ENCODE peak calls at places on chromosomes 6 and 20, in eight cellular contexts. B is NCI-H187; T is brain microvascular endothelial cell; Z is right atrium auricular region; D is T-cell; K is activated CD8-positive, alpha-beta memory T cell treated with anti-CD3 and anti-CD28 coated beads for 4 hours; I is hepatic stellate cell; Y is aorta. O is an unnamed sample.

GRCh38 chr6:3534599-3534998 is 77.7 kb upstream of the SLC22A23 start:
- DNase-seq in B (no peak), T (peak), Z (no peak), D (no peak), K (no peak), I (no peak), Y (no peak), O (no peak)

GRCh38 chr6:113120214-113120576 is 737.0 kb upstream of the MARCKS start:
- DNase-seq in B (no peak), T (peak), Z (no peak), D (no peak), K (no peak), I (peak), Y (no peak), O (peak)

GRCh38 chr6:5086294-5086890 is 1.3 kb downstream of the PPP1R3G start:
- DNase-seq in B (no peak), T (no peak), Z (no peak), D (no peak), K (no peak), I (no peak), Y (no peak), O (no peak)

GRCh38 chr6:113018351-113019151 is 671.4 kb downstream of the RFPL4B start:
- DNase-seq in B (no peak), T (peak), Z (peak), D (no peak), K (no peak), I (peak), Y (no peak), O (peak)

GRCh38 chr6:146598785-146599405 is at the start of gene ADGB:
- DNase-seq in B (no peak), T (peak), Z (no peak), D (no peak), K (no peak), I (peak), Y (peak), O (peak)

GRCh38 chr6:138468320-138469015 is 30.8 kb downstream of the NHSL1 start:
- DNase-seq in B (no peak), T (peak), Z (no peak), D (no peak), K (no peak), I (no peak), Y (no peak), O (no peak)

GRCh38 chr20:1685304-1686052 is 27.9 kb upstream of the SIRPG start:
- DNase-seq in B (no peak), T (no peak), Z (peak), D (no peak), K (no peak), I (no peak), Y (no peak), O (no peak)

GRCh38 chr20:3674995-3675900 is 6.6 kb downstream of the ADAM33 start:
- DNase-seq in B (no peak), T (no peak), Z (no peak), D (no peak), K (no peak), I (no peak), Y (no peak), O (no peak)

GRCh38 chr6:39804666-39805065 is 12.5 kb downstream of the DAAM2 start:
- DNase-seq in B (no peak), T (peak), Z (no peak), D (no peak), K (no peak), I (no peak), Y (no peak), O (no peak)

GRCh38 chr6:139765825-139766285 is 391.4 kb upstream of the CITED2 start:
- DNase-seq in B (no peak), T (peak), Z (no peak), D (no peak), K (no peak), I (peak), Y (no peak), O (peak)

GRCh38 chr6:107435798-107436197 is 23.6 kb downstream of the PDSS2 start:
- DNase-seq in B (no peak), T (no peak), Z (no peak), D (no peak), K (no peak), I (no peak), Y (no peak), O (no peak)

GRCh38 chr6:18327621-18328548 is 59.3 kb upstream of the RNF144B start:
- DNase-seq in B (peak), T (no peak), Z (peak), D (no peak), K (no peak), I (no peak), Y (no peak), O (no peak)

GRCh38 chr6:53124131-53124800 is 24.4 kb downstream of the GCM1 start:
- DNase-seq in B (no peak), T (no peak), Z (no peak), D (no peak), K (no peak), I (no peak), Y (no peak), O (no peak)

GRCh38 chr20:12925214-12925755 is 83.5 kb upstream of the SPTLC3 start:
- DNase-seq in B (no peak), T (peak), Z (no peak), D (no peak), K (no peak), I (peak), Y (no peak), O (peak)

GRCh38 chr6:100461273-100461919 is 3.3 kb downstream of the SIM1 start:
- DNase-seq in B (no peak), T (no peak), Z (no peak), D (no peak), K (no peak), I (no peak), Y (no peak), O (peak)

GRCh38 chr6:2791124-2792050 is 26.2 kb downstream of the WRNIP1 start:
- DNase-seq in B (no peak), T (peak), Z (peak), D (peak), K (no peak), I (peak), Y (no peak), O (peak)

GRCh38 chr20:34274694-34275093 is 28.5 kb downstream of the AHCY start:
- DNase-seq in B (no peak), T (no peak), Z (no peak), D (no peak), K (no peak), I (no peak), Y (no peak), O (no peak)

GRCh38 chr6:85574932-85575598 is 18.6 kb downstream of the SNX14 start:
- DNase-seq in B (no peak), T (peak), Z (no peak), D (no peak), K (no peak), I (peak), Y (no peak), O (no peak)

GRCh38 chr6:31568537-31568961 is 3.5 kb upstream of the LTA start:
- DNase-seq in B (no peak), T (no peak), Z (no peak), D (peak), K (no peak), I (no peak), Y (no peak), O (no peak)

GRCh38 chr6:89146748-89147715 is 1.2 kb downstream of the PM20D2 start:
- DNase-seq in B (no peak), T (no peak), Z (no peak), D (peak), K (peak), I (peak), Y (no peak), O (peak)

GRCh38 chr20:22586645-22587310 is 2.4 kb upstream of the FOXA2 start:
- DNase-seq in B (no peak), T (no peak), Z (no peak), D (no peak), K (no peak), I (no peak), Y (peak), O (no peak)

GRCh38 chr6:160431231-160431630 is 83.1 kb downstream of the SLC22A3 start:
- DNase-seq in B (no peak), T (peak), Z (peak), D (no peak), K (no peak), I (no peak), Y (no peak), O (no peak)

GRCh38 chr6:32140420-32141046 is 10.4 kb upstream of the FKBPL start:
- DNase-seq in B (no peak), T (no peak), Z (no peak), D (no peak), K (no peak), I (no peak), Y (no peak), O (no peak)

GRCh38 chr20:1122388-1123315 is 4.2 kb downstream of the PSMF1 start:
- DNase-seq in B (no peak), T (peak), Z (no peak), D (no peak), K (no peak), I (peak), Y (no peak), O (no peak)

GRCh38 chr6:35128496-35128895 is 12.6 kb downstream of the TCP11 start:
- DNase-seq in B (no peak), T (peak), Z (no peak), D (no peak), K (no peak), I (no peak), Y (no peak), O (no peak)

GRCh38 chr20:56373942-56374341 is 15.2 kb downstream of the FAM210B start:
- DNase-seq in B (no peak), T (peak), Z (no peak), D (no peak), K (no peak), I (peak), Y (no peak), O (peak)

GRCh38 chr6:154433477-154434241 is 76.8 kb downstream of the CNKSR3 start:
- DNase-seq in B (no peak), T (no peak), Z (no peak), D (no peak), K (no peak), I (no peak), Y (no peak), O (no peak)

GRCh38 chr6:128063850-128064539 is 163.1 kb upstream of the THEMIS start:
- DNase-seq in B (no peak), T (no peak), Z (no peak), D (no peak), K (no peak), I (no peak), Y (no peak), O (no peak)

GRCh38 chr6:161361529-161361928 is 87.7 kb upstream of the AGPAT4 start:
- DNase-seq in B (no peak), T (no peak), Z (no peak), D (no peak), K (no peak), I (no peak), Y (no peak), O (no peak)

O was measured in HTR-8/SVneo.